ENCODE peak calls at places on chromosomes 1 and 21, in five cellular contexts. M, D, P, H and U are unnamed samples.

GRCh38 chr1:116375165-116375883 is 2.3 kb downstream of the ATP1A1 start:
- DNase-seq in M (no peak), D (no peak), P (no peak), H (no peak), U (no peak)

GRCh38 chr1:17886838-17887441 is 131.8 kb downstream of the ACTL8 start:
- DNase-seq in M (no peak), P (no peak), H (no peak), D (no peak), U (no peak)

GRCh38 chr1:61013189-61013952 is 69.0 kb upstream of the NFIA start:
- DNase-seq in H (peak), M (no peak), D (no peak), P (no peak), U (no peak)

GRCh38 chr1:17579951-17580939 is 40.7 kb downstream of the ARHGEF10L start:
- DNase-seq in D (no peak), M (peak), P (no peak), H (no peak), U (no peak)

GRCh38 chr21:43578677-43579313 is 80.5 kb downstream of the HSF2BP start:
- DNase-seq in M (no peak), P (no peak), H (no peak), D (no peak), U (no peak)

GRCh38 chr1:186426118-186426517 is 34.8 kb downstream of the PDC start:
- DNase-seq in M (no peak), D (no peak), H (no peak), P (no peak), U (no peak)

GRCh38 chr1:167083066-167083682 is 7.0 kb downstream of the GPA33 start:
- DNase-seq in P (no peak), M (no peak), D (no peak), H (peak), U (no peak)

GRCh38 chr1:210848474-210848873 is 285.5 kb downstream of the KCNH1 start:
- DNase-seq in D (no peak), H (no peak), M (no peak), P (no peak), U (no peak)

GRCh38 chr1:20551945-20552727 is at the start of gene FAM43B:
- DNase-seq in P (no peak), H (peak), D (no peak), M (peak), U (peak)

GRCh38 chr1:205365945-205366463 is 9.3 kb upstream of the KLHDC8A start:
- DNase-seq in P (no peak), H (no peak), M (no peak), D (no peak), U (no peak)

GRCh38 chr1:58704616-58705021 is 4.8 kb upstream of the MYSM1 start:
- DNase-seq in M (no peak), P (no peak), D (no peak), H (no peak), U (no peak)

GRCh38 chr1:243501002-243501401 is 245.2 kb downstream of the SDCCAG8 start:
- DNase-seq in D (no peak), P (no peak), H (no peak), M (no peak), U (no peak)

GRCh38 chr1:66267211-66267940 is 266.6 kb upstream of the SGIP1 start:
- DNase-seq in P (no peak), D (no peak), M (no peak), H (no peak), U (no peak)

GRCh38 chr1:47852006-47852686 is 145.0 kb downstream of the TRABD2B start:
- DNase-seq in H (no peak), D (no peak), P (no peak), M (no peak), U (no peak)

GRCh38 chr1:227891955-227892871 is 55.5 kb downstream of the WNT9A start:
- DNase-seq in M (peak), D (no peak), P (peak), H (peak), U (no peak)

GRCh38 chr1:209755926-209756607 is at the start of gene TRAF3IP3:
- DNase-seq in M (no peak), P (no peak), H (no peak), D (peak), U (no peak)

GRCh38 chr1:61424382-61424781 is 300.6 kb downstream of the TM2D1 start:
- DNase-seq in H (no peak), P (no peak), D (no peak), M (no peak), U (no peak)

GRCh38 chr21:32626633-32627196 is 14.5 kb upstream of the CFAP298 start:
- DNase-seq in M (no peak), D (no peak), P (no peak), H (no peak), U (no peak)

GRCh38 chr1:8137406-8138244 is 111.5 kb upstream of the ERRFI1 start:
- DNase-seq in P (no peak), H (no peak), D (no peak), M (no peak), U (no peak)

GRCh38 chr1:163395767-163396166 is 74.0 kb downstream of the NUF2 start:
- DNase-seq in H (no peak), M (no peak), D (no peak), P (no peak), U (no peak)

GRCh38 chr1:236753554-236753953 is 41.5 kb upstream of the MTR start:
- DNase-seq in P (no peak), H (peak), D (no peak), M (peak), U (peak)

GRCh38 chr21:27480841-27481261 is 514.0 kb upstream of the ADAMTS5 start:
- DNase-seq in P (no peak), H (no peak), M (no peak), D (no peak), U (no peak)

GRCh38 chr21:31644648-31645047 is 14.8 kb upstream of the SOD1 start:
- DNase-seq in P (no peak), D (no peak), H (no peak), M (no peak), U (no peak)

GRCh38 chr1:79859212-79859948 is 852.9 kb upstream of the ADGRL4 start:
- DNase-seq in P (no peak), D (no peak), M (no peak), H (no peak), U (no peak)

GRCh38 chr1:41485605-41486004 is 1.1 kb upstream of the EDN2 start:
- DNase-seq in P (no peak), H (no peak), D (no peak), M (peak), U (no peak)

GRCh38 chr1:246398126-246398813 is 108.8 kb downstream of the SMYD3 start:
- DNase-seq in D (no peak), H (no peak), P (no peak), M (no peak), U (no peak)

GRCh38 chr1:77797991-77798390 is 18.5 kb downstream of the MIGA1 start:
- DNase-seq in H (no peak), P (no peak), M (no peak), D (no peak), U (no peak)

GRCh38 chr1:19047373-19047772 is 90.9 kb upstream of the IFFO2 start:
- DNase-seq in H (no peak), M (peak), P (no peak), D (no peak), U (no peak)
- TF ChIP-seq CTCF in H (no peak), M (no peak), P (no peak), D (no peak), U (no peak)

DNA sequence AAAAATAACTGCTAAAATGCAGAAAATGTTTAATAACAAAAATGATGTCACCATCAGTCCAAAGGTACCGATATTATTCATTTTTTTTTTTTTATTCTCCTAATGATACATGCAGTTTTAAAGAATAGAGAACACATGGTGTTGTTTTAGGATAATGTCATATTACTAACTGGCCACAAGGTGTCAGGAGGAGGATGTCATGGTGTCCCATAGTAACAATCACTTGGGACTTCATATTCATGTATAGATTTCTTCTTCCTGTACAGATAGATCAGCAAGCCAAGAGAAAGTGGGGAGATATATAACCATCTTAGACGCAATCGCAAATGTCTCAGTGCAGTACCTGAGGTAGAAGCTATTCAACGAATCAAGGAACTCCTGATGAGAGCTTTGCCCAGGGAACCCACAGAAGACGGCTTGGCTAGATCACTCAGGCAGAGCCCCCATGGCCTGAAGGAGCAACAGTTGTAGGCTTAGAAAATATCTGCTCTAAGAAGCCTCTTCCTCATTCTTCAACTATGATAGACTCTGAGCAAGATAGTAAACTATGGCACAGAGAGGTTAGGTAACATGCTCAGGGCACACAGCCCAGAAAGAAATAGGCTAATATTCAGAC is 12.3 kb downstream of the OR2T11 start:
- DNase-seq in M (no peak), D (no peak), H (peak), P (no peak), U (no peak)
- TF ChIP-seq CTCF in M (peak), D (peak), H (peak), P (no peak), U (no peak)

DNA sequence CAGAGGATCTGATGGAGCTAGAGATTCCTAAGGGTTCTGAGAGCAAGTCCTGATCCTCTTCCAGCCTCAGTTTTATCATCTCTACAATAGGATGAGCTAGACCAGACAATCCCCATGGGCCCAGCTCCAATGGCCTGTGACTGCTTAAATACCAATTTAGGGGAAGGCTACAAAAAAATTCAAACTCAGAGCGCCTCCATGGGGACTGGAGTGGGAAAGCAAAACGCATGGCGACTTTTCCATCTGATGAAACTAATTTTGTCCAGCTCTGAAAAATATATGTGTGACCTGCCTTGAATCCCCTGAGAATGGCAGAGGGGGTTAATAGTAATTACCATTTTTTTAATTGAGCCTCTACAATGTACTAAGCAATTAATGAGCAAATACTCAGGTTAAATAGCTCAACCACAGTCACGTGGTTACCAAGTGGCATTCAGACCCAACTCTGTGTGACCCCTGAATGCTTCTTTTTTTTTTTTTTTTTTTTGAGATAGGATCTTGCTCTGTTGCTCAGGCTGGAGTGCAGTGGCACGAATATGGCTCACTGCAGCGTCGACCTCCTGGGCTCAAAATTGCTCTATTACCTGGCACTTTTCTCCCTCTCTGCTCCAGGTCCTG is 8.4 kb downstream of the EXTL1 start:
- DNase-seq in P (no peak), M (no peak), D (no peak), H (no peak), U (no peak)
- TF ChIP-seq CTCF in P (no peak), M (no peak), D (no peak), H (no peak), U (peak)

DNA sequence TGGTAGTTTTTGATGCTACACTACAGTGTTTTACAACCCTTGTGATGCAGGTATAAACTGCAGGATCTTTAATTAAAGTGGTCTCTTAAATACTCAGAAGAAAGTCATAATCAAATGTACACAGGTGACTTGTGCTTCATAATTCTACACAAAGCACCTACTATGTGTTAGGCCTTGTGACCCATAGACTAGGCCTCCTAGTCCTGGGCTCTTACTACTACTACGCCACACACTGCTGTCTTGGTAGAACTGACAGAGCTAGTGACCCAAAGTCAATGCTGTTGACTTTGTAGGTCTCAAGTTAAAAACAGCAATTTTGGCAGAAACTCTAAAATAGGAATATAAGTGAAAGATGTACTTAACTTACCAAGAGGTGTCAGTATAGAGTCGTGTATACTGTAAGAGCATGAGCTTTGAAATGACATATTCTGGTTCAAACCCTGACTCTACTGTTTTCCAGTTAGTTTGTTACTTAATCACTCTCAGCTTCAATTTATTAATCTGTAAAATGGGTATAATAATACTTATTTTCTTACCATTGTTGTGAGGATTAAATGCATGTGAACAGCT is 48.6 kb upstream of the LMO4 start:
- DNase-seq in H (no peak), P (no peak), M (no peak), D (no peak), U (no peak)
- TF ChIP-seq CTCF in H (peak), P (no peak), M (no peak), D (no peak), U (no peak)

GRCh38 chr1:168116327-168116799 is 20.4 kb downstream of the GPR161 start:
- DNase-seq in P (no peak), M (peak), H (no peak), D (no peak), U (no peak)
- TF ChIP-seq CTCF in P (no peak), M (no peak), H (no peak), D (no peak), U (no peak)

DNA sequence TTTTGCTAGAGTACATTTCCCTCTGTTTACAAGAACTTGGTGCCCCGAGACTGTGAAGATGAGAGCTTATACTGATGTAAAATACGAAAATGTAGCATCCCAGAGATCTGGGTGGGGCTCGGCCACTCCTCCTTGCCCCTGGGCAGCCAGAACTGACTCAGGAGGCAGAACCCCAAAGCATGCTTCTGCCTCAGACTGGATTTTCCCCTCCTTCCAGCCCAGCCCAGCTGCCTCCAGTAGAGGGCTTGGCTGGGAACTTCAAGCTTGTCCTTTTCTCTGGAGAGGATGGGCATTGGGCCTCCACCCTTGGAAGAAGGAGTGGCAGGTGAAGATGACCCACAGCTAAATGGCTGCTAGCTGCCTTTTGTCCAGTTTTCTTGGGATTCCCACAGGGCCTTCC is 24.3 kb upstream of the BTG2 start:
- DNase-seq in D (no peak), M (no peak), P (peak), H (no peak), U (no peak)
- TF ChIP-seq CTCF in D (no peak), M (peak), P (no peak), H (no peak), U (no peak)

GRCh38 chr1:19043579-19044443 is 87.3 kb upstream of the IFFO2 start:
- DNase-seq in P (peak), D (no peak), H (peak), M (peak), U (no peak)
- TF ChIP-seq CTCF in P (no peak), D (no peak), H (no peak), M (peak), U (no peak)

GRCh38 chr21:45293214-45293725 is 5.6 kb upstream of the POFUT2 start:
- DNase-seq in H (peak), M (no peak), P (no peak), D (no peak), U (no peak)
- TF ChIP-seq CTCF in H (no peak), M (no peak), P (no peak), D (no peak), U (no peak)

GRCh38 chr1:22861764-22862440 is 110.8 kb downstream of the LACTBL1 start:
- DNase-seq in M (peak), P (no peak), D (no peak), H (peak), U (no peak)
- TF ChIP-seq CTCF in M (peak), P (no peak), D (peak), H (peak), U (peak)

DNA sequence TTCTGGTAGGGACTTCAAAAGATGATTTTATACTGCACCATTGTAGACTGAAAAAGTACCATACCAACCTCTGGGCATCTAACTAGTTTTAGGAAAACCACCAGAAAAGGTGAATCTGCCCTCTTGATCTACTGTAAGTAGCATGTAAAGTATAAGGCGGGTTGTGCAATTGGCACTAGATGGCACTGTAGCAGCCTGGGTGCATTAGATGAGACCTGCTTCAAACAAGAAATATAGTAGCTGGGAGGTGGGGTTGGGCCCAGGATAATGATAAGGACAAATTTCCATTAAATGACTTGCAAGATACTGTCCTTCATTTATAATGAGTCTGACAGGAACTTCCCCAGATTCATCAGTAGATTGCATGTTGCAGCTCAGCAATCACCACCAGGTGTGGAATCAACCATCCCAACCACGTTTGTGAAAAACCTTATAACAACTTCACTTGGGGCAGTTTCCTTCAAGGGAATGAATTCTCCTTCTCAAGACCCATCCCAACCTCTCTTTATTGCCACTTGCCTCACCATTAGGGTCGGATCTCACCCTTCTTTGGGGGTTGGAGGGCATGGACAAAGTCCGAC is 37.3 kb upstream of the IL10 start:
- DNase-seq in M (no peak), D (peak), P (no peak), H (no peak), U (no peak)
- TF ChIP-seq CTCF in M (peak), D (peak), P (no peak), H (peak), U (peak)